ENCODE peak calls at places on chromosomes 1 and 21, in nine cellular contexts. V is dorsolateral prefrontal cortex, P is neural progenitor cell, T is fibroblast of mammary gland, Y is MM.1S, D is choroid plexus epithelial cell, C is PC-3, I is cardiac fibroblast, K is lower lobe of right lung. S is an unnamed sample.

GRCh38 chr1:215425135-215425534 is 142.0 kb upstream of the KCTD3 start:
- DNase-seq in P (no peak), T (no peak), Y (no peak), V (no peak), D (no peak), C (no peak), I (no peak), K (no peak), S (no peak)

GRCh38 chr1:64543831-64544230 is 73.9 kb downstream of the CACHD1 start:
- DNase-seq in V (no peak), K (no peak), C (no peak), I (peak), T (peak), P (no peak), Y (no peak), D (no peak), S (no peak)

GRCh38 chr1:41547781-41548560 is 63.5 kb upstream of the EDN2 start:
- DNase-seq in K (no peak), I (no peak), P (peak), Y (no peak), T (peak), C (no peak), D (no peak), V (no peak), S (no peak)

GRCh38 chr1:30373471-30374399 is 349.6 kb downstream of the MATN1 start:
- DNase-seq in K (no peak), P (no peak), D (no peak), T (no peak), C (no peak), V (no peak), I (no peak), Y (no peak), S (no peak)

GRCh38 chr1:235866207-235866912 is at the start of gene LYST:
- DNase-seq in Y (peak), D (peak), T (peak), I (peak), V (peak), P (peak), C (peak), K (peak), S (no peak)

GRCh38 chr1:177227978-177228720 is 57.4 kb downstream of the BRINP2 start:
- DNase-seq in P (no peak), I (no peak), Y (no peak), V (no peak), T (no peak), D (no peak), K (no peak), C (no peak), S (no peak)

GRCh38 chr1:5920201-5920600 is 72.0 kb downstream of the NPHP4 start:
- DNase-seq in I (no peak), Y (no peak), D (no peak), C (no peak), V (no peak), K (no peak), T (no peak), P (no peak), S (no peak)

GRCh38 chr1:182404764-182405163 is 4.3 kb upstream of the TEDDM1 start:
- DNase-seq in K (no peak), V (no peak), P (no peak), Y (no peak), T (no peak), C (no peak), I (no peak), D (no peak), S (no peak)

GRCh38 chr1:2972879-2973575 is 48.2 kb upstream of the ACTRT2 start:
- DNase-seq in P (no peak), Y (no peak), V (peak), C (no peak), K (no peak), I (no peak), T (no peak), D (no peak), S (no peak)

GRCh38 chr1:100397681-100398080 is 45.4 kb downstream of the CDC14A start:
- DNase-seq in C (no peak), T (no peak), Y (no peak), I (no peak), D (no peak), P (no peak), V (no peak), K (no peak), S (no peak)

GRCh38 chr21:38266732-38267131 is 9.9 kb downstream of the KCNJ15 start:
- DNase-seq in V (no peak), P (no peak), D (peak), Y (no peak), T (peak), C (peak), K (no peak), I (peak), S (no peak)

GRCh38 chr1:13801711-13802486 is 101.9 kb downstream of the PRDM2 start:
- DNase-seq in I (no peak), D (no peak), V (no peak), Y (no peak), C (no peak), T (no peak), P (no peak), K (no peak), S (no peak)

GRCh38 chr1:33326690-33327300 is 5.9 kb upstream of the A3GALT2 start:
- DNase-seq in K (peak), P (no peak), T (no peak), D (no peak), C (no peak), V (no peak), Y (no peak), I (no peak), S (no peak)

GRCh38 chr1:5423109-5423508 is 569.1 kb downstream of the NPHP4 start:
- DNase-seq in T (no peak), I (no peak), V (no peak), D (no peak), Y (no peak), P (no peak), K (no peak), C (no peak), S (no peak)

GRCh38 chr1:64675718-64676345 is 69.0 kb upstream of the RAVER2 start:
- DNase-seq in K (no peak), P (peak), V (no peak), D (peak), T (peak), C (peak), I (peak), Y (peak), S (no peak)

GRCh38 chr1:208686592-208686991 is 442.4 kb upstream of the PLXNA2 start:
- DNase-seq in D (no peak), Y (peak), V (no peak), I (no peak), T (no peak), P (no peak), K (no peak), C (no peak), S (no peak)

GRCh38 chr1:30196457-30196856 is 526.9 kb downstream of the MATN1 start:
- DNase-seq in I (no peak), D (no peak), P (no peak), Y (no peak), V (no peak), K (no peak), C (no peak), T (no peak), S (no peak)

GRCh38 chr1:246592695-246593094 is 26.4 kb downstream of the CNST start:
- DNase-seq in Y (no peak), D (peak), I (peak), K (no peak), V (no peak), T (peak), P (no peak), C (no peak), S (peak)

GRCh38 chr1:99682291-99682751 is 36.4 kb downstream of the PALMD start:
- DNase-seq in P (no peak), V (no peak), C (no peak), Y (no peak), I (peak), T (peak), D (peak), K (no peak), S (peak)

GRCh38 chr1:188127507-188127906 is 1298.8 kb downstream of the PLA2G4A start:
- DNase-seq in C (peak), T (no peak), I (no peak), Y (no peak), V (no peak), P (no peak), K (no peak), D (no peak), S (no peak)

GRCh38 chr1:39130297-39130696 is 74.2 kb upstream of the MACF1 start:
- DNase-seq in C (peak), D (peak), I (peak), V (no peak), Y (no peak), P (no peak), K (no peak), T (peak), S (no peak)

GRCh38 chr1:58779837-58780585 is 3.8 kb downstream of the JUN start:
- DNase-seq in P (no peak), V (no peak), K (no peak), C (peak), D (peak), T (peak), Y (no peak), I (peak), S (no peak)

GRCh38 chr1:204457665-204458064 is 36.9 kb downstream of the PIK3C2B start:
- DNase-seq in V (no peak), Y (no peak), K (no peak), I (no peak), P (no peak), T (no peak), D (no peak), C (no peak), S (no peak)

GRCh38 chr1:246725191-246725590 is 982 bp downstream of the SCCPDH start:
- DNase-seq in P (no peak), C (peak), K (no peak), V (no peak), I (no peak), Y (no peak), T (no peak), D (no peak), S (no peak)

GRCh38 chr1:63124666-63125191 is 197.6 kb upstream of the FOXD3 start:
- DNase-seq in D (peak), C (peak), T (peak), K (no peak), V (no peak), I (peak), P (no peak), Y (peak), S (peak)

GRCh38 chr1:235601087-235601486 is 48.5 kb downstream of the GNG4 start:
- DNase-seq in T (no peak), D (peak), P (peak), C (peak), I (peak), V (no peak), Y (no peak), K (no peak), S (no peak)

GRCh38 chr1:27049607-27050006 is 37.0 kb upstream of the TENT5B start:
- DNase-seq in I (no peak), T (no peak), C (no peak), Y (peak), V (no peak), D (no peak), P (no peak), K (no peak), S (no peak)

GRCh38 chr1:30533141-30533540 is 190.2 kb downstream of the MATN1 start:
- DNase-seq in K (no peak), I (no peak), P (no peak), C (no peak), V (no peak), T (no peak), D (no peak), Y (no peak), S (no peak)

GRCh38 chr1:230426246-230427101 is at the start of gene PGBD5:
- DNase-seq in D (peak), V (peak), T (peak), K (peak), P (peak), I (peak), C (peak), Y (peak), S (no peak)

GRCh38 chr1:156337052-156337887 is 822 bp downstream of the CCT3 start:
- DNase-seq in P (no peak), T (peak), C (peak), Y (peak), K (no peak), D (no peak), V (no peak), I (peak), S (no peak)

GRCh38 chr1:180131510-180131909 is 23.2 kb upstream of the QSOX1 start:
- DNase-seq in Y (no peak), D (peak), C (no peak), T (peak), I (peak), P (no peak), K (peak), V (no peak), S (peak)

GRCh38 chr1:43856188-43856587 is 77.4 kb upstream of the ARTN start:
- DNase-seq in I (no peak), V (no peak), T (no peak), Y (no peak), D (no peak), C (no peak), P (no peak), K (no peak), S (no peak)
- H3K4me3 ChIP-seq in I (no peak), V (no peak), T (no peak), Y (no peak), D (no peak), C (no peak), P (no peak), K (no peak), S (no peak)

GRCh38 chr1:157356611-157357010 is 195.7 kb downstream of the FCRL5 start:
- DNase-seq in T (no peak), C (no peak), D (no peak), V (no peak), P (no peak), I (no peak), Y (no peak), K (no peak), S (no peak)

GRCh38 chr1:157363660-157364140 is 188.6 kb downstream of the FCRL5 start:
- DNase-seq in K (no peak), C (peak), I (peak), D (peak), P (peak), V (peak), Y (peak), T (peak), S (no peak)

GRCh38 chr1:157359309-157360020 is 192.8 kb downstream of the FCRL5 start:
- DNase-seq in I (no peak), P (no peak), T (no peak), D (no peak), Y (peak), V (no peak), K (no peak), C (peak), S (no peak)

GRCh38 chr1:157357111-157357510 is 195.2 kb downstream of the FCRL5 start:
- DNase-seq in Y (no peak), I (no peak), D (no peak), P (no peak), C (no peak), K (no peak), V (no peak), T (no peak), S (no peak)

DNA sequence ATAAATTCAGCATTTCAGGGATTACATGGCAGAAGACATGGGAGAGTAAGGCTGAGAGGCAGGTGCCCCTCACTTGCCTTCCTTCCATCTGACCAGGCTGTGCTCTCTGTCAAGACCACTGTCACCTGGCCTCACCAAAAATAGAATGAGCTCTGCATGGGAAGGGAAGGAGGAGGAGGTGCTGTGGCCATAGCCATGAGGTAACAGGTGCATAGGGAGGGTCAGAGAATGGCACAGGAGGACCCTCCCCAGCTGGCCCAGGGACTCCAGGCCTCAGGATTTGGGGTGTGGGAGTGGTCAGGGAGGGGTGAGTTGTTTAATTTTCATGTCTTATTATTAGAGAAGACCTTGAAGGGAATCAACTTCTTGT is 192.3 kb downstream of the FCRL5 start:
- DNase-seq in D (no peak), T (no peak), V (no peak), Y (peak), K (no peak), P (no peak), C (no peak), I (no peak), S (no peak)
- TF ChIP-seq CTCF in D (no peak), T (no peak), V (no peak), Y (no peak), K (no peak), P (no peak), C (no peak), I (no peak), S (no peak)

GRCh38 chr1:7677815-7678214 is 93.3 kb upstream of the VAMP3 start:
- DNase-seq in V (no peak), K (peak), Y (no peak), I (no peak), D (no peak), C (no peak), T (no peak), P (no peak), S (no peak)
- H3K4me3 ChIP-seq in V (no peak), K (no peak), Y (no peak), I (no peak), D (no peak), C (no peak), T (no peak), P (no peak), S (no peak)

DNA sequence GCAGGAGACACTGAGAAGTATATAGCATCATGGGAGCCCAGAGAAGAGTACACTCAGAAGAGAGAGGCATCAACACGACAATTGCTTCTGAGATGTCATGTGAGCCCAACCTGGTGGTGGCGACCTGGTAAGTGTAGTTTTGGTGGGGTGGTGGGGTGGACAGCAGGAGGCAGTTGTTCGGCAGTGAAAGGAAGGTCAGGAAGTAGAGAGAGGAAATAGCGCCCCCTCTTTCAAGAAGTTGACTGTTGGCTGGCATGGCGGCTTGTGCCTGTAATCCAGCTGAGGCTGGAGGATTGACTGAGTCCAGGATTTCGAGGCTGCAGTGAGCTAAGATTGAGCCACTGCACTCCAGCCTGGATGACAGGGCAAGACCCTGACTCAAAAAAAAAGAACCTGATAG is 12.6 kb downstream of the RSPO1 start:
- DNase-seq in C (no peak), Y (no peak), K (no peak), P (peak), T (no peak), I (no peak), V (no peak), D (no peak), S (no peak)
- TF ChIP-seq CTCF in C (peak), Y (peak), K (no peak), P (peak), T (no peak), I (no peak), V (no peak), D (no peak), S (no peak)

GRCh38 chr1:18954270-18955071 is 2.0 kb downstream of the IFFO2 start:
- DNase-seq in D (peak), T (no peak), V (no peak), K (no peak), Y (no peak), I (peak), P (no peak), C (peak), S (no peak)
- H3K4me3 ChIP-seq in D (peak), T (peak), V (peak), K (peak), Y (peak), I (peak), P (no peak), C (peak), S (peak)

GRCh38 chr21:39720126-39720778 is 24.7 kb upstream of the IGSF5 start:
- DNase-seq in Y (no peak), P (no peak), I (no peak), D (peak), C (peak), K (no peak), T (peak), V (no peak), S (no peak)
- TF ChIP-seq CTCF in Y (peak), P (no peak), I (no peak), D (no peak), C (no peak), K (no peak), T (no peak), V (no peak), S (peak)

GRCh38 chr1:11786168-11786567 is 19.6 kb downstream of the MTHFR start:
- DNase-seq in K (no peak), Y (no peak), C (no peak), V (no peak), P (no peak), T (no peak), I (no peak), D (no peak), S (no peak)
- H3K4me3 ChIP-seq in K (no peak), Y (no peak), C (no peak), V (no peak), P (no peak), T (no peak), I (no peak), D (no peak), S (no peak)